ENCODE peak calls at places on chromosome 1, in nine cellular contexts. V, B, Q, Y, C, X, U, F and L are unnamed samples.

GRCh38 chr1:45929257-45929687 is 125.9 kb downstream of the MAST2 start:
- DNase-seq in V (no peak), C (peak; percentile 87), Y (no peak), F (peak; percentile 61), U (no peak), X (no peak), Q (peak; percentile 93), B (peak; percentile 29), L (peak; percentile 90)

GRCh38 chr1:203672354-203672753 is 45.7 kb downstream of the ATP2B4 start:
- DNase-seq in C (no peak), Q (peak; percentile 78), B (peak; percentile 40), V (no peak), X (peak; percentile 81), F (no peak), Y (no peak), U (peak; percentile 67), L (peak; percentile 67)

GRCh38 chr1:210446479-210446878 is 117.8 kb downstream of the HHAT start:
- DNase-seq in Q (peak; percentile 4), F (peak; percentile 43), V (no peak), X (peak; percentile 24), C (peak; percentile 24), U (no peak), Y (no peak), B (peak; percentile 38), L (no peak)

GRCh38 chr1:111499026-111499790 is 4.2 kb downstream of the ADORA3 start:
- DNase-seq in U (no peak), X (no peak), C (no peak), B (no peak), Y (no peak), Q (no peak), F (no peak), V (no peak), L (no peak)

GRCh38 chr1:236069796-236070195 is 4.9 kb upstream of the NID1 start:
- DNase-seq in F (no peak), U (no peak), B (no peak), Q (no peak), V (no peak), C (no peak), X (no peak), Y (no peak), L (no peak)

GRCh38 chr1:27872802-27873665 is 690 bp downstream of the THEMIS2 start:
- DNase-seq in U (no peak), F (peak; percentile 58), B (no peak), V (no peak), X (no peak), C (no peak), Q (peak; percentile 27), Y (no peak), L (no peak)

GRCh38 chr1:164712131-164713031 is 153.4 kb downstream of the PBX1 start:
- DNase-seq in V (peak; percentile 8), U (no peak), B (peak; percentile 81), X (no peak), F (no peak), C (peak; percentile 46), Y (no peak), Q (no peak), L (peak; percentile 59)

GRCh38 chr1:42940851-42941639 is 17.6 kb downstream of the SLC2A1 start:
- DNase-seq in Q (peak; percentile 95), B (no peak), C (peak; percentile 99), U (no peak), X (peak; percentile 91), F (peak; percentile 68), Y (peak; percentile 73), V (no peak), L (peak; percentile 98)

GRCh38 chr1:111886741-111887140 is 102.7 kb downstream of the KCND3 start:
- DNase-seq in X (no peak), B (no peak), U (no peak), C (no peak), Y (no peak), V (no peak), Q (no peak), F (no peak), L (no peak)

GRCh38 chr1:115400891-115401290 is 62.8 kb upstream of the NGF start:
- DNase-seq in F (no peak), C (peak; percentile 56), U (no peak), Q (no peak), Y (no peak), X (no peak), B (no peak), V (no peak), L (no peak)

GRCh38 chr1:52296345-52296744 is 69.7 kb downstream of the CC2D1B start:
- DNase-seq in Q (peak; percentile 84), U (no peak), B (peak; percentile 21), V (peak; percentile 10), C (peak; percentile 76), X (peak; percentile 36), F (no peak), Y (no peak), L (peak; percentile 71)

GRCh38 chr1:3816331-3817137 is 20.2 kb upstream of the LRRC47 start:
- DNase-seq in U (no peak), Y (no peak), V (no peak), Q (no peak), X (no peak), F (no peak), C (no peak), B (no peak), L (no peak)

GRCh38 chr1:43666608-43667007 is 16.7 kb downstream of the KDM4A start:
- DNase-seq in V (no peak), Y (no peak), C (peak; percentile 8), X (no peak), Q (no peak), U (no peak), B (no peak), F (no peak), L (no peak)

GRCh38 chr1:27571439-27572018 is 32.4 kb downstream of the AHDC1 start:
- DNase-seq in B (peak; percentile 78), X (no peak), C (no peak), Q (no peak), U (peak; percentile 37), Y (no peak), V (no peak), F (no peak), L (no peak)

GRCh38 chr1:66712819-66713218 is 39.4 kb upstream of the DYNLT5 start:
- DNase-seq in Y (no peak), X (no peak), U (no peak), C (no peak), B (no peak), F (no peak), V (no peak), Q (no peak), L (no peak)

DNA sequence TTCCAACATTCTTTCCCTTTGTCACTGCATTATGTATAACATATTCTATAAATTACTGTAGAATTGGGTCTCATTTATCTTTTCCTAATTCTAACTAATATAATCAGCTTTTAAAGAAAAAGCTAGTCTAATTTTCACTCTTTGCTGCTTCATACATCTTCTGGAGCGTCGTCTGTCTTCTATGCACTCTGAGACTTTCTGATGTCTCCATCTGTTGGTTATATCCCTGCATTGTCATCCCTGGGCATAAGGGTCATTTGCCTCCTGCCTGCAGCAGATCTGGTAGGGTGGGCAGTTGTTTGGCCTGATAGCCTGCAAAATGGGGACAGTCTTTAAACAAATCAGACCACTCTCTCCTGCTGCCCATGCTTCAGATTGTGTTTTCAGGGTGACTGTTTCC is 40.8 kb upstream of the DYNLT5 start:
- DNase-seq in V (no peak), U (no peak), C (peak; percentile 13), Y (no peak), Q (peak; percentile 52), X (peak; percentile 5), F (no peak), B (no peak), L (no peak)
- TF ChIP-seq CTCF in V (no peak), U (peak; percentile 32), C (peak; percentile 45), Y (no peak), Q (peak; percentile 44), X (peak; percentile 19), F (peak; percentile 40), B (no peak), L (peak; percentile 27)

DNA sequence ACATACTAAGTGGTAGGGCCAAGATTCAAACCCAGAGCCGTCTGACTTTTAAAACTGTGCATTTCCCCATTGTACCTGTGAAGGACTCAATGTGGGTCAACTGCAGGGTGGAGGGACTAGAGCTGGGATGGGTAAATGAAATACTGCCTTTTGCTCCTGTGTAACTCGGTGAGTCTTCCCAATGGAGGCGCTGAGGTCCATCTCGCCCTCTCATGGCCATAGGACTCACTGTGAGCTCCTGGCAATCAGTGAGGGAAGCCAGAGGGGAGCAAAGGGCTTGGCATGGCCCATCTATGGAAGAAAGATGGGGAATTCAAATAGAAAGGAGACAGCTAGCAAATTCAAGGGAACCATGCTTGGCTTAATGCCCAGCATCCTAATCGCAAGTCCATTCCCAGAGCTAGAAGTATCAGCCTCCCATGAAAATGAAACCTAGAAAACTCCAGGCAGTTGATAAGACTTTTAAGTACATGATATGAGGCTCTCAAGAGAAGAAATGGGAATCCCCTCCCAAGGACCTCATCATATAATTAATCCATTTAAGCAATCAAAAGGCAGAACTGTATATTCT is 25.4 kb upstream of the CGN start:
- DNase-seq in B (peak; percentile 20), F (peak; percentile 69), U (no peak), C (no peak), V (no peak), Y (no peak), Q (peak; percentile 23), X (no peak), L (peak; percentile 57)
- TF ChIP-seq CTCF in B (no peak), F (peak; percentile 50), U (no peak), C (peak; percentile 8), V (no peak), Y (no peak), Q (peak; percentile 9), X (no peak), L (no peak)

DNA sequence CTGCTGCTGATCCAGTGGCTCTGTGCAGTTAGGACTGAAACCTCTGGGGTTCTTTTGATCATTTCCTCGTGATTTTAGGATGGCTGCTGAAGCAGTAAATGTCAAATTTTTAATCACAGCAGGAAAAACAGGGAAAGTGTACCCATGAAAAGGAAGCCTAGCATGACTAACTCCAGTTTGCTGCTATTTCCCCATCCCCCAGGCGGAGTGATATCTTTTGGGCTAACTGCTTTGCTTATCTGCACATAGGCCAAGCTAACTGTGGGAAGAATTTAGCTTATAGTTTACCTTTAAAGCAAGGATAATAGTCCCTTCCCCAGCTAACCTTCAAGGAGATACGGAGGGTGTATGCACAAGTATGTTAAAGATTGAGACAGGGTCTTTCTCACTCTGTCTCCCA is 149.8 kb upstream of the TNR start:
- DNase-seq in V (no peak), F (no peak), C (no peak), Q (peak; percentile 29), X (no peak), Y (no peak), B (no peak), U (no peak), L (no peak)
- TF ChIP-seq CTCF in V (no peak), F (no peak), C (no peak), Q (no peak), X (no peak), Y (no peak), B (no peak), U (no peak), L (no peak)

DNA sequence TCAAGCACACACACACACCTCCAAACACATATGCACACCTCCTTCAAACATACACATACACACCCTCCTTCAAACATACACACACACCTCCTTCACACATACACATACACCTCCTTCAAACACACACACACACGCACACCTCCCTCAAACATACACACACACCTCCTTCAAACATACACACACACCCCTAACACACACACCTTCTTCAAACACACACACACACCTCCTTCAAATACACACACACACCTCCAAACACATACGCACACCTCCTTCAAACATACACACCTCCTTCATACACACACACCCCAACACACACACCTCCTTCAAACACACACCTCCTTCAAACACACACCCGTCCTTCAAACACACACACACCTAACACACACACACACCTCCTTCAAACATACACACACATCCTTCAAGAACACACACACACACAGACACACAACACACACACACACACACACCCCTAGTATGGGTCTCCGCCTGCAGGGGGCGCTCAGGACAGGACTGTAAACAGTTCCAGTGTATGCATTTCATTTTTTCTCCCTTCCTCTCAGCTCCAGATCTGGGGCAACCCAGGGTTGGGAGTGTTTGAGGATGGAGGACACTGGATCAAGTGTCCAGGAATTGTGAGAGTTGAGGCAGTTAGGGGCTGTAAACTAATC is 12.1 kb downstream of the LGR6 start:
- DNase-seq in Q (peak; percentile 35), U (no peak), X (no peak), B (peak; percentile 48), F (peak; percentile 69), Y (no peak), V (peak; percentile 45), C (no peak), L (no peak)
- TF ChIP-seq CTCF in Q (peak; percentile 61), U (no peak), X (peak; percentile 28), B (no peak), F (peak; percentile 61), Y (no peak), V (no peak), C (peak; percentile 50), L (no peak)